ENCODE peak calls at places on chromosomes 4 and X, in eight cellular contexts. One of them, this sample, is unnamed.

GRCh38 chrX:149511081-149511480 is 6.0 kb upstream of the IDS start:
- DNase-seq in fibroblast of the aortic adventitia: no peak
- DNase-seq in adipocyte: no peak
- DNase-seq in AG04450: no peak
- DNase-seq in GM06990: no peak
- DNase-seq in esophagus muscularis mucosa: no peak
- DNase-seq in HAP-1: no peak
- DNase-seq in PC-3: peak
- DNase-seq in this sample: peak

GRCh38 chr4:181860157-181860556 is 383.0 kb upstream of the TENM3 start:
- DNase-seq in GM06990: no peak
- DNase-seq in esophagus muscularis mucosa: no peak
- DNase-seq in HAP-1: peak
- DNase-seq in fibroblast of the aortic adventitia: peak
- DNase-seq in adipocyte: peak
- DNase-seq in PC-3: no peak
- DNase-seq in AG04450: no peak
- DNase-seq in this sample: no peak

GRCh38 chrX:72366746-72367145 is 61.0 kb upstream of the CITED1 start:
- DNase-seq in esophagus muscularis mucosa: no peak
- DNase-seq in GM06990: no peak
- DNase-seq in PC-3: no peak
- DNase-seq in HAP-1: no peak
- DNase-seq in adipocyte: no peak
- DNase-seq in fibroblast of the aortic adventitia: no peak
- DNase-seq in AG04450: no peak
- DNase-seq in this sample: no peak

GRCh38 chr4:129926936-129927335 is 831.0 kb downstream of the C4orf33 start:
- DNase-seq in PC-3: peak
- DNase-seq in GM06990: no peak
- DNase-seq in AG04450: no peak
- DNase-seq in adipocyte: peak
- DNase-seq in HAP-1: peak
- DNase-seq in fibroblast of the aortic adventitia: no peak
- DNase-seq in esophagus muscularis mucosa: no peak
- DNase-seq in this sample: no peak

GRCh38 chr4:83340692-83341343 is 6.2 kb upstream of the HPSE start:
- DNase-seq in GM06990: no peak
- DNase-seq in adipocyte: no peak
- DNase-seq in esophagus muscularis mucosa: no peak
- DNase-seq in AG04450: no peak
- DNase-seq in HAP-1: no peak
- DNase-seq in fibroblast of the aortic adventitia: no peak
- DNase-seq in PC-3: no peak
- DNase-seq in this sample: no peak

GRCh38 chr4:48367016-48367415 is 25.7 kb downstream of the SLAIN2 start:
- DNase-seq in HAP-1: no peak
- DNase-seq in AG04450: no peak
- DNase-seq in fibroblast of the aortic adventitia: no peak
- DNase-seq in GM06990: no peak
- DNase-seq in PC-3: no peak
- DNase-seq in esophagus muscularis mucosa: no peak
- DNase-seq in adipocyte: no peak
- DNase-seq in this sample: no peak

GRCh38 chr4:7584760-7585159 is 150.0 kb upstream of the PSAPL1 start:
- DNase-seq in adipocyte: no peak
- DNase-seq in fibroblast of the aortic adventitia: no peak
- DNase-seq in HAP-1: no peak
- DNase-seq in GM06990: no peak
- DNase-seq in AG04450: no peak
- DNase-seq in esophagus muscularis mucosa: no peak
- DNase-seq in PC-3: no peak
- DNase-seq in this sample: no peak

GRCh38 chr4:28444886-28445496 is 1584.3 kb downstream of the STIM2 start:
- DNase-seq in PC-3: peak
- DNase-seq in adipocyte: no peak
- DNase-seq in GM06990: no peak
- DNase-seq in AG04450: no peak
- DNase-seq in fibroblast of the aortic adventitia: peak
- DNase-seq in HAP-1: no peak
- DNase-seq in esophagus muscularis mucosa: no peak
- DNase-seq in this sample: peak

GRCh38 chr4:102665527-102665926 is 95.2 kb downstream of the MANBA start:
- DNase-seq in HAP-1: no peak
- DNase-seq in PC-3: no peak
- DNase-seq in GM06990: no peak
- DNase-seq in adipocyte: no peak
- DNase-seq in fibroblast of the aortic adventitia: no peak
- DNase-seq in esophagus muscularis mucosa: no peak
- DNase-seq in AG04450: no peak
- DNase-seq in this sample: peak

GRCh38 chr4:7988437-7988836 is 48.8 kb upstream of the AFAP1 start:
- DNase-seq in adipocyte: peak
- DNase-seq in AG04450: no peak
- DNase-seq in fibroblast of the aortic adventitia: peak
- DNase-seq in esophagus muscularis mucosa: no peak
- DNase-seq in HAP-1: no peak
- DNase-seq in GM06990: no peak
- DNase-seq in PC-3: peak
- DNase-seq in this sample: peak

GRCh38 chr4:151690884-151691283 is 69.9 kb downstream of the GATB start:
- DNase-seq in fibroblast of the aortic adventitia: peak
- DNase-seq in HAP-1: no peak
- DNase-seq in adipocyte: peak
- DNase-seq in AG04450: no peak
- DNase-seq in esophagus muscularis mucosa: no peak
- DNase-seq in GM06990: no peak
- DNase-seq in PC-3: no peak
- DNase-seq in this sample: no peak

GRCh38 chr4:183596056-183596757 is 62.8 kb downstream of the RWDD4 start:
- DNase-seq in PC-3: peak
- DNase-seq in HAP-1: peak
- DNase-seq in AG04450: no peak
- DNase-seq in adipocyte: no peak
- DNase-seq in GM06990: no peak
- DNase-seq in fibroblast of the aortic adventitia: no peak
- DNase-seq in esophagus muscularis mucosa: no peak
- DNase-seq in this sample: peak

DNA sequence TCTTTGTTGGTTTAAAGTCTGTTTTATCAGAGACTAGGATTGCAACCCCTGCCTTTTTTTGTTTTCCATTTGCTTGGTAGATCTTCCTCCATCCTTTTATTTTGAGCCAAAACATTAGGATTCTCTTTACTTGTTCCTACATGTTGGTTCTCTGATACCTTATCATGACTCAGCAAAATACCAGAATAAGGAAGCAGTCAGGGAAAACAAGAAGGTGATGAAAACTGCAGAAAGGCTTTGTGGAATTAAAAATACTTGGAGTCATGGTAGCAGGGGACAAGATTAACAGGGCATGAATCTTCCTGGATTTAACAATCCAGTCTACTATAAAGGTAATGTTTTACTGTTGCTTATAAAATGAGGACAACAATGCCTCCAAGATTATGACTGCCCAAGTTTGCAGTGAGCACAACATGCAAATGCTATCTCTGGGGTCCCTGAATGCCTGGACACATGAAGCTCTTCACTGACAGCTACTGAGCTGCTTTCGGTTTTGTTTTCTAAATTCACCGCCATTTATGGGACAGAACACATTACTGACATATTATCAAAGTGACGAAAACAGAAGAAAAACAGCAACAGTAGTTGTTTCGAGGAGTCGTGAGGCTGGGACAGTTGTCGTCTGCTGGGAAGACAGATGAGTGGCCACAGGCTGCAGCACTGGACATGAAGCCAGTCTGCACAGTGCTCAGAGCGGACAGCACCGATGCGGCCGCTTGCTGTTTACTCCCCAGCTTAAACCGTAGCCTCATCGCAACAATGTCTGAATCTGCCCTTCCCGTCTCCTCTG is 174.5 kb upstream of the DKK2 start:
- DNase-seq in adipocyte: no peak
- DNase-seq in fibroblast of the aortic adventitia: peak
- DNase-seq in GM06990: no peak
- DNase-seq in PC-3: no peak
- DNase-seq in HAP-1: no peak
- DNase-seq in AG04450: no peak
- DNase-seq in esophagus muscularis mucosa: no peak
- DNase-seq in this sample: peak
- H3K4me3 ChIP-seq in adipocyte: peak
- H3K4me3 ChIP-seq in fibroblast of the aortic adventitia: peak
- H3K4me3 ChIP-seq in GM06990: no peak
- H3K4me3 ChIP-seq in PC-3: peak
- H3K4me3 ChIP-seq in HAP-1: no peak
- H3K4me3 ChIP-seq in AG04450: peak
- H3K4me3 ChIP-seq in esophagus muscularis mucosa: peak
- H3K4me3 ChIP-seq in this sample: no peak

DNA sequence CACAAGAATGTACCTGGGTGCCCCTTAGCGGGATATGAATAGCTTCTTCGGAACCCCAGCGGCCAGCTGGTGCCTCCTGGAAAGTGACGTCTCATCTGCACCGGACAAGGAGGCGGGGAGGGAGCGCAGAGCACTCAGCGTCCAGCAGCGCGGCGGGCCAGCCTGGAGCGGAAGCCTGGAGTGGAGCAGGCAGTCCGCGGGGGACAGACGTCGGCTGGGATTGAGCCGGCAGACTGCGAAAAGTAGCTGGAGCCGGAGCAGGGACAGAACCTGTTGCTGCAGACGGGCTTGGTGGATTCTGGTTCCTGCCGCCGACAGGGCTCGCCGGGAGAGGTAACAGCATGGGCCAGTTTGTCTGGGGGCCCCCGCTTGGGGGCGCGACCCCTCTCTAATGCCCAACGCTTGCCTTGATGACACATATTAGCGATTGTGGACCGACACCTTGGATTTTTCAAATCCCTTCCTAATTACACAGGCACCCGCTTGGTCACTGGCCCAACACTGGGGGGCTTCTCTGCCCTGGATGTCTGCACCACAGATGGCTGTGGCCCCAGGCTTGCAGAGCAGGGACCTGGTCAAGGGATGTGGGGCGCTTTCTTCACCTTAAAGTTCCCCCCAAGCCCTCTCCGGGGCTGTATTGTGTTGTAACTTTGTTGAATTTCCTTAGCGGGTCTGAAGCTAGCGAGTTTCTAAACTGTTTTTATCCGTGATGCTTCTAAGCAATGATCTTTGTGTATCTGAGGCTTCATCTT is at the start of gene NPFFR2:
- DNase-seq in GM06990: peak
- DNase-seq in PC-3: no peak
- DNase-seq in HAP-1: no peak
- DNase-seq in adipocyte: peak
- DNase-seq in AG04450: no peak
- DNase-seq in fibroblast of the aortic adventitia: peak
- DNase-seq in esophagus muscularis mucosa: no peak
- DNase-seq in this sample: peak
- H3K4me3 ChIP-seq in GM06990: no peak
- H3K4me3 ChIP-seq in PC-3: no peak
- H3K4me3 ChIP-seq in HAP-1: no peak
- H3K4me3 ChIP-seq in adipocyte: peak
- H3K4me3 ChIP-seq in AG04450: peak
- H3K4me3 ChIP-seq in fibroblast of the aortic adventitia: peak
- H3K4me3 ChIP-seq in esophagus muscularis mucosa: peak
- H3K4me3 ChIP-seq in this sample: peak

GRCh38 chr4:89056953-89057398 is at the start of gene FAM13A:
- DNase-seq in AG04450: peak
- DNase-seq in adipocyte: peak
- DNase-seq in esophagus muscularis mucosa: peak
- DNase-seq in GM06990: no peak
- DNase-seq in fibroblast of the aortic adventitia: peak
- DNase-seq in PC-3: peak
- DNase-seq in HAP-1: peak
- DNase-seq in this sample: peak

GRCh38 chr4:89049853-89050252 is 7.1 kb downstream of the FAM13A start:
- DNase-seq in esophagus muscularis mucosa: no peak
- DNase-seq in GM06990: no peak
- DNase-seq in PC-3: no peak
- DNase-seq in adipocyte: no peak
- DNase-seq in HAP-1: no peak
- DNase-seq in fibroblast of the aortic adventitia: no peak
- DNase-seq in AG04450: no peak
- DNase-seq in this sample: no peak

GRCh38 chr4:89055157-89056080 is 1.6 kb downstream of the FAM13A start:
- DNase-seq in HAP-1: peak
- DNase-seq in GM06990: no peak
- DNase-seq in adipocyte: peak
- DNase-seq in fibroblast of the aortic adventitia: no peak
- DNase-seq in esophagus muscularis mucosa: no peak
- DNase-seq in PC-3: peak
- DNase-seq in AG04450: no peak
- DNase-seq in this sample: peak

GRCh38 chr4:89056292-89056952 is 563 bp downstream of the FAM13A start:
- DNase-seq in HAP-1: peak
- DNase-seq in GM06990: no peak
- DNase-seq in esophagus muscularis mucosa: no peak
- DNase-seq in PC-3: no peak
- DNase-seq in adipocyte: no peak
- DNase-seq in fibroblast of the aortic adventitia: no peak
- DNase-seq in AG04450: no peak
- DNase-seq in this sample: no peak

DNA sequence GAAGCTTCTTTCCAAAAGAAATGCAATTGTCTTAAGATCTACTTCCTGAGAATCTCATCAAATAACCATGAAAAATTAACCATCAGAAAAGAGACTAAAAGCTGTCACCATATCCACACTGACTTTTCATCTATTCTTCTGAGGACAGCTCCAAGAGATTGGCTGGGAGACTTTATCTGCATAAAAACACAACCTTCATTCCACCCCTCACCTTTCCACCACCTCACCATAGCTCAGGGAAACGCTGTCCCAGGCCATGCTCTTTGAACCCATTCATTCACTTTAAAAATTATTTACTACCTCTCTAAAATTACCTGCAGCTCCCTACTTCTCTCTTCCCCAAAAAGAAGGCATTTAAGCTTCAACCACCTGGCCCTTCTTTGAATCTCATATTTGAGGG is 2.4 kb downstream of the FAM13A start:
- DNase-seq in GM06990: no peak
- DNase-seq in PC-3: no peak
- DNase-seq in HAP-1: no peak
- DNase-seq in adipocyte: no peak
- DNase-seq in esophagus muscularis mucosa: no peak
- DNase-seq in AG04450: no peak
- DNase-seq in fibroblast of the aortic adventitia: no peak
- DNase-seq in this sample: no peak
- H3K4me3 ChIP-seq in GM06990: no peak
- H3K4me3 ChIP-seq in PC-3: peak
- H3K4me3 ChIP-seq in HAP-1: peak
- H3K4me3 ChIP-seq in adipocyte: peak
- H3K4me3 ChIP-seq in esophagus muscularis mucosa: no peak
- H3K4me3 ChIP-seq in AG04450: peak
- H3K4me3 ChIP-seq in fibroblast of the aortic adventitia: no peak
- H3K4me3 ChIP-seq in this sample: no peak

DNA sequence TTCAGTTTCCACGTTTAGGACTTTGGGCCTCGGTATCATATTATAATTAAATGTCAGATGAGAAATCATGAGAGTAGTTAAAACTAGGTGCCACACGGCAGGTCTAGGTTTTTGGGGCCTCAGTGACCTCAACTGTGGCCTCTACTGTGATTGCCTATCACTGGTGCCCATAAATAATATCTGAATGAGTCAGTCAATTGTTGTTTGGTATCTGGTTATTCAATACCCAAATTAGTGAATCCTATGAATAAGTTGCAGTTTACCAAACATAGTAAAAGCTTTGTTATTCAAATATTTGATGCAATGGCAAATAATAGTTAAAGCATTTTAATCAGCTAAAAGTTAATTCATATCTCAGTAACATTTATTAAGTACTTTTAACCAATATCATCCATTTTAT is 188.8 kb downstream of the PPP3CA start:
- DNase-seq in PC-3: no peak
- DNase-seq in esophagus muscularis mucosa: no peak
- DNase-seq in GM06990: no peak
- DNase-seq in fibroblast of the aortic adventitia: no peak
- DNase-seq in AG04450: no peak
- DNase-seq in adipocyte: no peak
- DNase-seq in HAP-1: no peak
- DNase-seq in this sample: no peak
- H3K4me3 ChIP-seq in PC-3: no peak
- H3K4me3 ChIP-seq in esophagus muscularis mucosa: no peak
- H3K4me3 ChIP-seq in GM06990: no peak
- H3K4me3 ChIP-seq in fibroblast of the aortic adventitia: no peak
- H3K4me3 ChIP-seq in AG04450: no peak
- H3K4me3 ChIP-seq in adipocyte: no peak
- H3K4me3 ChIP-seq in HAP-1: no peak
- H3K4me3 ChIP-seq in this sample: no peak